ENCODE peak calls at places on chromosomes 2 and 18, in six cellular contexts. Q is transverse colon, Y is colonic mucosa, O is foreskin fibroblast, E is upper lobe of right lung, W is heart right ventricle. F is an unnamed sample.

GRCh38 chr2:72937356-72937669 is 20.0 kb downstream of the EMX1 start:
- DNase-seq in Q (no peak), Y (no peak), O (peak), E (no peak), W (no peak), F (no peak)

GRCh38 chr18:43277164-43277600 is at the start of gene SYT4:
- DNase-seq in Q (no peak), Y (no peak), O (peak), E (peak), W (peak), F (no peak)

GRCh38 chr2:231181848-231182247 is 16.6 kb upstream of the ARMC9 start:
- DNase-seq in Q (peak), Y (peak), O (peak), E (peak), W (peak), F (no peak)

GRCh38 chr2:170369894-170370293 is 191.9 kb downstream of the MYO3B start:
- DNase-seq in Q (no peak), Y (no peak), O (peak), E (no peak), W (no peak), F (no peak)

GRCh38 chr2:136118819-136119716 is 1.1 kb upstream of the CXCR4 start:
- DNase-seq in Q (peak), Y (peak), O (peak), E (peak), W (peak), F (peak)

GRCh38 chr2:193867454-193867853 is 1672.7 kb upstream of the TMEFF2 start:
- DNase-seq in Q (no peak), Y (no peak), O (no peak), E (no peak), W (no peak), F (no peak)

GRCh38 chr2:127675335-127676261 is at the start of gene LIMS2:
- DNase-seq in Q (no peak), Y (no peak), O (peak), E (peak), W (peak), F (no peak)

GRCh38 chr18:13610517-13610916 is 115.8 kb downstream of the FAM210A start:
- DNase-seq in Q (no peak), Y (no peak), O (no peak), E (peak), W (no peak), F (no peak)

GRCh38 chr18:3889121-3889520 is 439.1 kb downstream of the TGIF1 start:
- DNase-seq in Q (no peak), Y (no peak), O (no peak), E (no peak), W (no peak), F (no peak)

GRCh38 chr18:35494281-35494825 is 3.4 kb downstream of the INO80C start:
- DNase-seq in Q (no peak), Y (no peak), O (no peak), E (no peak), W (no peak), F (no peak)

GRCh38 chr2:46737577-46737976 is 178.0 kb downstream of the MCFD2 start:
- DNase-seq in Q (no peak), Y (no peak), O (peak), E (no peak), W (no peak), F (no peak)

GRCh38 chr2:108923019-108923700 is 65.9 kb downstream of the EDAR start:
- DNase-seq in Q (no peak), Y (peak), O (no peak), E (peak), W (no peak), F (no peak)

GRCh38 chr2:55268907-55269611 is at the start of gene MTIF2:
- DNase-seq in Q (peak), Y (peak), O (peak), E (peak), W (peak), F (peak)

GRCh38 chr2:217515615-217516309 is 487.0 kb downstream of the TNS1 start:
- DNase-seq in Q (no peak), Y (no peak), O (no peak), E (no peak), W (no peak), F (no peak)

GRCh38 chr2:177983183-177983788 is 89.3 kb downstream of the PDE11A start:
- DNase-seq in Q (peak), Y (peak), O (peak), E (no peak), W (no peak), F (no peak)

GRCh38 chr2:191629001-191629453 is 48.9 kb upstream of the NABP1 start:
- DNase-seq in Q (no peak), Y (no peak), O (no peak), E (no peak), W (no peak), F (peak)

GRCh38 chr2:140061240-140061639 is 1281.0 kb upstream of the NXPH2 start:
- DNase-seq in Q (no peak), Y (no peak), O (no peak), E (no peak), W (no peak), F (no peak)

GRCh38 chr2:161033059-161033660 is 127.1 kb upstream of the TANK start:
- DNase-seq in Q (no peak), Y (no peak), O (no peak), E (no peak), W (no peak), F (no peak)

GRCh38 chr2:230825354-230825753 is 39.4 kb upstream of the ITM2C start:
- DNase-seq in Q (no peak), Y (no peak), O (no peak), E (no peak), W (no peak), F (no peak)

GRCh38 chr2:142980246-142981068 is 103.0 kb downstream of the KYNU start:
- DNase-seq in Q (no peak), Y (no peak), O (peak), E (no peak), W (no peak), F (peak)

GRCh38 chr2:21715865-21716264 is 592.1 kb downstream of the TDRD15 start:
- DNase-seq in Q (no peak), Y (no peak), O (no peak), E (no peak), W (peak), F (no peak)

GRCh38 chr2:149899390-149899789 is 311.8 kb upstream of the MMADHC start:
- DNase-seq in Q (no peak), Y (no peak), O (no peak), E (no peak), W (no peak), F (no peak)

GRCh38 chr2:46297546-46298271 is 502 bp downstream of the EPAS1 start:
- DNase-seq in Q (peak), Y (peak), O (peak), E (peak), W (peak), F (peak)

GRCh38 chr2:120654383-120655134 is 81.1 kb upstream of the GLI2 start:
- DNase-seq in Q (no peak), Y (no peak), O (no peak), E (no peak), W (peak), F (no peak)

GRCh38 chr18:7438631-7439030 is 128.5 kb upstream of the PTPRM start:
- DNase-seq in Q (no peak), Y (no peak), O (no peak), E (no peak), W (no peak), F (no peak)

GRCh38 chr2:576292-576691 is 100.9 kb downstream of the TMEM18 start:
- DNase-seq in Q (no peak), Y (no peak), O (no peak), E (no peak), W (no peak), F (no peak)

GRCh38 chr2:216932806-216933579 is 73.1 kb upstream of the TNP1 start:
- DNase-seq in Q (no peak), Y (no peak), O (no peak), E (no peak), W (no peak), F (no peak)

GRCh38 chr2:62467100-62467474 is 38.9 kb downstream of the TMEM17 start:
- DNase-seq in Q (no peak), Y (no peak), O (no peak), E (no peak), W (no peak), F (no peak)

GRCh38 chr2:10278029-10278762 is 24.5 kb upstream of the HPCAL1 start:
- DNase-seq in Q (peak), Y (peak), O (peak), E (peak), W (peak), F (no peak)

GRCh38 chr2:207833265-207833751 is 63.6 kb upstream of the FZD5 start:
- DNase-seq in Q (no peak), Y (no peak), O (no peak), E (no peak), W (no peak), F (no peak)

GRCh38 chr2:97673915-97674283 is 4.4 kb downstream of the C2orf92 start:
- DNase-seq in Q (no peak), Y (no peak), O (no peak), E (no peak), W (no peak), F (no peak)

GRCh38 chr2:241821460-241822263 is 12.7 kb downstream of the NEU4 start:
- DNase-seq in Q (peak), Y (no peak), O (no peak), E (no peak), W (peak), F (no peak)

DNA sequence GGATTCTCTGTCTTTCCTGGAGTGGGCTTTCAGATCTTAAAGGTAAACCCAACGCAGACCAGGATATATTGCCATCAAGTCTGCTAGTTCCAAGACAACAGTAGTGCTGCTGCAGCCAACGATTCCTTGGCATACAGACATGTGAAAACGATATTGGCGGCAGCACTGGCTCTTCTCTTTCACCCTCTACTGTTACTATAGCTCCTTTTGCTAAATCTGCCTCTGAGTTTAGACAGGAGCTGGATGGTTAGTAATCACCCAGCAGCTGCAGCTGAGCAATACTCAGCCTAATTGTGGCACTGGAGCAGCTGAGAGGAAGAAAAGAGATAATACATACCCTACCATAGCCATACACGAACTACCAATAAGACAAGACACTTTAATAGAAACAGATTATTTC is 4.0 kb downstream of the YES1 start:
- DNase-seq in Q (no peak), Y (no peak), O (peak), E (no peak), W (no peak), F (no peak)
- H3K4me3 ChIP-seq in Q (no peak), Y (no peak), O (no peak), E (no peak), W (peak), F (no peak)

GRCh38 chr18:57965246-57965645 is 78.8 kb upstream of the NEDD4L start:
- DNase-seq in Q (no peak), Y (peak), O (no peak), E (no peak), W (no peak), F (no peak)
- H3K4me3 ChIP-seq in Q (peak), Y (no peak), O (no peak), E (no peak), W (no peak), F (no peak)

GRCh38 chr18:25923193-25923592 is 167.2 kb downstream of the SS18 start:
- DNase-seq in Q (no peak), Y (no peak), O (no peak), E (no peak), W (no peak), F (no peak)

GRCh38 chr18:25927830-25928229 is 162.6 kb downstream of the SS18 start:
- DNase-seq in Q (no peak), Y (no peak), O (no peak), E (no peak), W (no peak), F (no peak)

GRCh38 chr18:25915907-25916306 is 174.5 kb downstream of the SS18 start:
- DNase-seq in Q (no peak), Y (no peak), O (no peak), E (no peak), W (no peak), F (no peak)

DNA sequence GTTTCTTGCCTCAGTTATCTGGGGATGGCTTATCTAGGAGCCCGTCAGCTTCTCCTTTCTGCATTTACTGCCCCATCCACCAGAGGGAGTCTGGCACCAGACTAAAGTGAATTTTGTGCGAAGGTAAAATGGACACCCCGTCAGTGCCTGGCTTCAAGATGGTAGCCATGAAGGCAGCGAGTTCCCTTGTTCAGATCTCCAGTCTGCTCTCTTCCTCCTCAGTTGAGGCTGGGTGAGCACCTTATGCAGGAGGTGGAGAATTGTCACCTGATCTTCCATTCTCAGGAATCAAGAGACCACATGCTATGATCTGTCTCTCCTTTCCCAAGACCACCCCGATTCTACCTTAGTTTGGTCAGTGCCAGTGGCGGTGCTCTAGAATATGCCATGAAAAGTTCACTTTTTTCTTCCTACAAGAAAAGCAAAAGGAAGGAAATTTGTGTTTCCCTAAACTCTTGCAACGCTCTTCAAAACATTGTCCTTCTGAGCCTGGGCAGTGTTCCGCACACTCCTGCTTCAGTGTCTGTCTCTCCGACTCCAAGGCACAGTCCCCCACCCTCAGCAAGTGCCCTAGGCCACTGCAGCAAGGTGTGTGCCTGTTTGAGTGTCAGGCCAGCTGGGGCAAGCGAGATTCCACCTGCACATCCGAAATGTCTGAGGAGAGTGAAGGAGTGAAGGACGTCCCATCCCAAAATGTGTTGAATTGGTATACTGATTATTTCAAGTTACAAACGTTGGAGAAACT is 168.6 kb downstream of the SS18 start:
- DNase-seq in Q (peak), Y (peak), O (peak), E (no peak), W (no peak), F (peak)
- H3K4me3 ChIP-seq in Q (no peak), Y (no peak), O (no peak), E (no peak), W (no peak), F (no peak)

DNA sequence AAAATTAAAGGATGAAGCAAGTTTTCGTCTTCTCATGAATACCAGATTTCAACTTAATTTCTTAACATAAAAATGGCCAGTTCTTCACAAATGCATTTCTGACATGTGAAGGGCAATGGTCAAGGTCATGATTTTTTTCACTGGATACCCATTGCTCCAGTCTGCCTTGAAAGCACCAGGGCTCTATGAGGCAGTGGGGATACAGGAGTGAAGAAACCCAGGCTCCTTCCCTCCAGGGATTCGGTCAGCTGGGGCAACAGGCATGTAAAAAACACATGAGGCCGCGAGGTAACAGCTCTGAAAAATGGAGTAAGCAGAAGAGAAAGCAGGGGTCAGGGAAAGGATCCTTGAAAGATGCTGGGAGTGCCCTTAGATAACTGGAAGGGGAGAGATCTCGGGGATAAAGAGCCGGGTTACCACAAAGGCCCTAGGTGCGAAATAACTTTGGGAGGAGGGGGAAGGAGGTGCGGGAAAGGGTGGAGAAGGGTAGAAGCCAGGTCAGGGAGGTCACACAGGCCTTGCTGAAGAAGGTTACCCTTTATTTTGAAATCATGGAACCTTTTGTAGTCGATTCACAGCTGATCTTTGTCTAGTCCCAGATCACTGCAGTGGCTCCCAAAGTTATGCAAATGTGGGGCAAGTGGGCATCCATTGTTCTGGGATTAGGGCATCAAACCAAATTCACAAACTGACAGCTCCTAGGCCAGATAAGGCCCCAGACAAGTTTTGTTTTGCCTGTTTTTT is 5.2 kb upstream of the SPRED2 start:
- DNase-seq in Q (no peak), Y (no peak), O (no peak), E (no peak), W (no peak), F (no peak)
- H3K4me3 ChIP-seq in Q (no peak), Y (no peak), O (peak), E (peak), W (peak), F (no peak)

GRCh38 chr2:181471227-181471626 is 14.0 kb downstream of the ITGA4 start:
- DNase-seq in Q (no peak), Y (no peak), O (no peak), E (no peak), W (no peak), F (peak)
- H3K4me3 ChIP-seq in Q (no peak), Y (no peak), O (no peak), E (no peak), W (no peak), F (no peak)

DNA sequence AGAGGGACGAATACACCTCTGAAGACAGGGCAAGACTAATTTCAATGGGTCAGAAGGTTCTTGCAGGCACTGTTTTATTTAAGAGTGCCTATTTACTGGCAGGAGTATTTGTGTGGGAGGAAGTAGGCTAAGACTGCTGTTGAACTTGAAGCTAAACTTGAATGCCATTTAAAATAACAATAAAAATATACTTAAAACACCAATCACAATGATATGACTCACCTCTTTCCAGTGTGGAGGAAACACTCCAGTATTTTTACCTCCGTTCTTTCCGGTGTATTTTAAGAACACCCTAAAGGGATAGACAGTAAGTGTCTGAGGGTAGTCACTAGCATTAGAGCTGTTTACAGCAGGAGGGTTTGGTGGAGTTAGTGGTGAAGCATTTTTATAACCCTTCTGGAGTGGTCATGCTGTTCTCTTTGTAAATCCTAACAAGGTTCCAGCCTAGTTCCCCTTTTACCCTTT is 9.6 kb upstream of the HOXD1 start:
- DNase-seq in Q (no peak), Y (no peak), O (no peak), E (no peak), W (no peak), F (no peak)
- H3K4me3 ChIP-seq in Q (no peak), Y (peak), O (no peak), E (peak), W (peak), F (no peak)

DNA sequence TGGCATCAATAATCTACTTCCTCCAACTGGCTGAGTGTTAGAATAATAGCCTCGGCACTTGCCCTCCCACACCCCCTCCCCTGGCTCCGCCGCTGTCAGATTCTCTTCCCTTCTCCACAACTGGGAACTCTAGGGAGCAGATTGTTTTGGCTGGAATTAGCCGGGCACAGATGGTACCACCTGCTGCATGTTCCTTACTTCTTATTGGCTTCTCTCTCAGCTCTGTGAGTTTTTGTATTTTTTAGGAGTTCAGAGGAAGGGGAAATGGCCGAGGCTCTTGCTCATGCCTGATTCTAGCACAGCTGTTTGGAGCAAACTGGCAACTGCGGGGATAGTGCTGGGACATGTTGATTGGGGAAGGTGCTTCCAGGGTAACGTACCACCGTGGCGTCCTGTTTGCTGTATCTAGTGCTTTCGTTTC is 140.0 kb downstream of the ZEB2 start:
- DNase-seq in Q (no peak), Y (no peak), O (no peak), E (no peak), W (peak), F (no peak)
- H3K4me3 ChIP-seq in Q (no peak), Y (no peak), O (no peak), E (peak), W (peak), F (no peak)

GRCh38 chr2:223613017-223613950 is 11.1 kb upstream of the SCG2 start:
- DNase-seq in Q (peak), Y (peak), O (peak), E (peak), W (peak), F (no peak)
- H3K4me3 ChIP-seq in Q (peak), Y (no peak), O (peak), E (peak), W (peak), F (no peak)

GRCh38 chr18:57436193-57436964 is 1.2 kb downstream of the ONECUT2 start:
- DNase-seq in Q (no peak), Y (no peak), O (no peak), E (no peak), W (no peak), F (no peak)
- H3K4me3 ChIP-seq in Q (no peak), Y (no peak), O (no peak), E (no peak), W (no peak), F (no peak)

DNA sequence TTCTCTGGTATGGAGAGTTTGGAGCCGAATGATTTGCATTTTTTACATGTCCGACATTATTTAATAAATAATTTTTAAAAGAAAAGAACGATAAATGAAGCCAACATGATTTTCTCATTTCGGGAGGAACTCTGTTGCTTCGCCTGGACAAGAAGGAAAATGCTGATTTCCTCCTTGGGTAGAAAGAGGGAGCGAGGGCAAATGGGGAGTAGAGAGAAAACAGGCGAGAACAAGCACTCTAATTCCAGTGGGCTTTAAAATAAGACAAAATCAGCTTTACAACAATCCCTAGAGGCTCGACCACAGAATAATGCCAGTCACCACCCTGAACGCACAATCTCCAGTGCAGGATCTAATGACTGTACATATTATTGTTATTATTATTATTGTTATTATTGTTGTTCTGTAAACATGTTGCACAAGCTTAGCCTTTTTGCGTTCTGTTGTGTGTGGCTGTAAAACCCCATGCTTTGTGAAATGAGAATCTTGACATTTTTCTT is 3.7 kb downstream of the DLX1 start:
- DNase-seq in Q (no peak), Y (no peak), O (no peak), E (no peak), W (no peak), F (no peak)
- H3K4me3 ChIP-seq in Q (no peak), Y (no peak), O (no peak), E (no peak), W (no peak), F (no peak)

F was measured in CD4-positive, alpha-beta memory T cell.